ENCODE peak calls at places on chromosomes 12 and 14, in four cellular contexts. One of them, this sample, is unnamed.

GRCh38 chr12:52836042-52836466 is 1.9 kb upstream of the KRT79 start:
- DNase-seq in Panc1: no peak
- DNase-seq in body of pancreas: no peak
- DNase-seq in GM13977: no peak
- DNase-seq in this sample: no peak

GRCh38 chr12:68621092-68622081 is 10.7 kb downstream of the RAP1B start:
- DNase-seq in Panc1: no peak
- DNase-seq in body of pancreas: no peak
- DNase-seq in GM13977: no peak
- DNase-seq in this sample: no peak

GRCh38 chr12:43425361-43425760 is 126.6 kb downstream of the ADAMTS20 start:
- DNase-seq in body of pancreas: no peak
- DNase-seq in Panc1: no peak
- DNase-seq in GM13977: no peak
- DNase-seq in this sample: no peak

GRCh38 chr14:77965919-77966435 is 166.1 kb downstream of the ADCK1 start:
- DNase-seq in GM13977: peak
- DNase-seq in Panc1: no peak
- DNase-seq in body of pancreas: peak
- DNase-seq in this sample: peak

GRCh38 chr12:95337176-95337575 is 119.6 kb downstream of the VEZT start:
- DNase-seq in Panc1: no peak
- DNase-seq in GM13977: no peak
- DNase-seq in body of pancreas: no peak
- DNase-seq in this sample: no peak

GRCh38 chr12:122834921-122835692 is at the start of gene HIP1R:
- DNase-seq in GM13977: peak
- DNase-seq in body of pancreas: peak
- DNase-seq in Panc1: no peak
- DNase-seq in this sample: peak

GRCh38 chr14:96086574-96087077 is 47.5 kb downstream of the C14orf132 start:
- DNase-seq in body of pancreas: no peak
- DNase-seq in Panc1: no peak
- DNase-seq in GM13977: no peak
- DNase-seq in this sample: no peak

GRCh38 chr12:89636054-89636775 is 72.4 kb downstream of the ATP2B1 start:
- DNase-seq in body of pancreas: no peak
- DNase-seq in GM13977: no peak
- DNase-seq in Panc1: peak
- DNase-seq in this sample: no peak

GRCh38 chr14:88163731-88164255 is 158.9 kb downstream of the GPR65 start:
- DNase-seq in body of pancreas: no peak
- DNase-seq in GM13977: no peak
- DNase-seq in Panc1: no peak
- DNase-seq in this sample: no peak

GRCh38 chr14:75427482-75428229 is at the start of gene JDP2:
- DNase-seq in GM13977: peak
- DNase-seq in body of pancreas: peak
- DNase-seq in Panc1: no peak
- DNase-seq in this sample: peak

GRCh38 chr12:120844768-120845449 is 59.2 kb downstream of the SPPL3 start:
- DNase-seq in Panc1: no peak
- DNase-seq in GM13977: no peak
- DNase-seq in body of pancreas: no peak
- DNase-seq in this sample: no peak

GRCh38 chr12:1115471-1116242 is 124.6 kb downstream of the ERC1 start:
- DNase-seq in body of pancreas: no peak
- DNase-seq in Panc1: no peak
- DNase-seq in GM13977: no peak
- DNase-seq in this sample: no peak

GRCh38 chr12:124381454-124382207 is 86.7 kb downstream of the RFLNA start:
- DNase-seq in Panc1: no peak
- DNase-seq in body of pancreas: peak
- DNase-seq in GM13977: no peak
- DNase-seq in this sample: no peak

GRCh38 chr12:2450553-2450952 is 344.2 kb upstream of the FKBP4 start:
- DNase-seq in Panc1: no peak
- DNase-seq in GM13977: no peak
- DNase-seq in body of pancreas: no peak
- DNase-seq in this sample: no peak

GRCh38 chr14:75881986-75882385 is 99.8 kb downstream of the TGFB3 start:
- DNase-seq in body of pancreas: no peak
- DNase-seq in Panc1: no peak
- DNase-seq in GM13977: no peak
- DNase-seq in this sample: no peak

GRCh38 chr14:71487941-71488340 is 444.3 kb upstream of the RGS6 start:
- DNase-seq in body of pancreas: no peak
- DNase-seq in Panc1: no peak
- DNase-seq in GM13977: no peak
- DNase-seq in this sample: no peak

GRCh38 chr12:39272934-39273770 is 169.8 kb downstream of the KIF21A start:
- DNase-seq in body of pancreas: peak
- DNase-seq in Panc1: peak
- DNase-seq in GM13977: peak
- DNase-seq in this sample: peak

GRCh38 chr14:99158646-99159165 is 113.3 kb downstream of the BCL11B start:
- DNase-seq in GM13977: no peak
- DNase-seq in Panc1: no peak
- DNase-seq in body of pancreas: no peak
- DNase-seq in this sample: no peak

GRCh38 chr12:71461787-71462328 is 22.3 kb downstream of the LGR5 start:
- DNase-seq in GM13977: no peak
- DNase-seq in Panc1: no peak
- DNase-seq in body of pancreas: no peak
- DNase-seq in this sample: no peak
- TF ChIP-seq CTCF in GM13977: no peak
- TF ChIP-seq CTCF in Panc1: no peak
- TF ChIP-seq CTCF in body of pancreas: no peak
- TF ChIP-seq CTCF in this sample: no peak

GRCh38 chr12:46465307-46465706 is 92.7 kb upstream of the SLC38A2 start:
- DNase-seq in body of pancreas: no peak
- DNase-seq in Panc1: no peak
- DNase-seq in GM13977: no peak
- DNase-seq in this sample: no peak

GRCh38 chr12:46470975-46471374 is 98.4 kb upstream of the SLC38A2 start:
- DNase-seq in body of pancreas: no peak
- DNase-seq in Panc1: no peak
- DNase-seq in GM13977: no peak
- DNase-seq in this sample: no peak

GRCh38 chr12:46470039-46470627 is 97.6 kb upstream of the SLC38A2 start:
- DNase-seq in Panc1: no peak
- DNase-seq in body of pancreas: no peak
- DNase-seq in GM13977: no peak
- DNase-seq in this sample: no peak

GRCh38 chr12:46468813-46469212 is 96.2 kb upstream of the SLC38A2 start:
- DNase-seq in Panc1: no peak
- DNase-seq in GM13977: no peak
- DNase-seq in body of pancreas: no peak
- DNase-seq in this sample: no peak

GRCh38 chr12:46468159-46468558 is 95.6 kb upstream of the SLC38A2 start:
- DNase-seq in GM13977: no peak
- DNase-seq in Panc1: no peak
- DNase-seq in body of pancreas: peak
- DNase-seq in this sample: no peak
- TF ChIP-seq CTCF in GM13977: no peak
- TF ChIP-seq CTCF in Panc1: no peak
- TF ChIP-seq CTCF in body of pancreas: no peak
- TF ChIP-seq CTCF in this sample: no peak

GRCh38 chr12:131755305-131756113 is 44.6 kb downstream of the SFSWAP start:
- DNase-seq in body of pancreas: no peak
- DNase-seq in Panc1: no peak
- DNase-seq in GM13977: peak
- DNase-seq in this sample: peak
- TF ChIP-seq CTCF in body of pancreas: no peak
- TF ChIP-seq CTCF in Panc1: no peak
- TF ChIP-seq CTCF in GM13977: peak
- TF ChIP-seq CTCF in this sample: peak

DNA sequence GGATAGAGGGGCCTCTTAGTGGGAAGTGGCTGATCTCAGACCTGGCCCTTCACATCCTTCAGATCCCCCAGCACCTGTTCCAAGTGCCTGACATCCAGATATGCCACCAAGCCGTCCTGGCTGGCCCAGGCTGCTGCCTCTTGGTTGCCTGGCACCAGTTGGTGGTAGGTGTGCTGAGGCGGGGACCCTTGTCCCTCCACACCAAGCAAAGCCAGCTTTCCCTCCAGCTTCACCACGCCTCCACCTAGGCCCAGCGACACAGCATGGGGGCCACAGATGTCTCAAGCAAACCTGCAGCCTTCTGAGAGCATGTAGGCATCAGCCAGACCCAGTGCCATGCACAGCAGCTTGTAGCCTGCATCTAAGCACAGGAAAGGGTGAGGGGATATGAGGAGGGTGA is 3.5 kb upstream of the CD63 start:
- DNase-seq in Panc1: no peak
- DNase-seq in GM13977: no peak
- DNase-seq in body of pancreas: no peak
- DNase-seq in this sample: no peak
- TF ChIP-seq CTCF in Panc1: no peak
- TF ChIP-seq CTCF in GM13977: no peak
- TF ChIP-seq CTCF in body of pancreas: no peak
- TF ChIP-seq CTCF in this sample: no peak

GRCh38 chr12:110249105-110249504 is 31.9 kb upstream of the ATP2A2 start:
- DNase-seq in body of pancreas: no peak
- DNase-seq in Panc1: no peak
- DNase-seq in GM13977: no peak
- DNase-seq in this sample: no peak
- TF ChIP-seq CTCF in body of pancreas: no peak
- TF ChIP-seq CTCF in Panc1: no peak
- TF ChIP-seq CTCF in GM13977: no peak
- TF ChIP-seq CTCF in this sample: no peak

This sample was measured in GM20000.